ENCODE peak calls at places on chromosome 9, in nine cellular contexts. O is CD8-positive, alpha-beta T cell; E is fibroblast of lung; H is cardiac fibroblast; G is lower lobe of right lung; B is brain microvascular endothelial cell; S is lower leg skin; F is AG04449; X is upper lobe of right lung. P is an unnamed sample.

GRCh38 chr9:17906204-17906840 is 327.5 kb downstream of the SH3GL2 start:
- DNase-seq in E (no peak), O (no peak), S (no peak), G (peak), X (peak), B (no peak), F (no peak), H (peak), P (no peak)

GRCh38 chr9:35737143-35737542 is 4.7 kb downstream of the CREB3 start:
- DNase-seq in B (no peak), E (no peak), G (no peak), S (no peak), O (no peak), X (no peak), F (no peak), H (no peak), P (no peak)

GRCh38 chr9:33748633-33749304 is 46.6 kb upstream of the PRSS3 start:
- DNase-seq in S (no peak), O (peak), H (no peak), X (no peak), G (no peak), F (no peak), E (no peak), B (no peak), P (no peak)

GRCh38 chr9:112180387-112180881 is 5.3 kb upstream of the SUSD1 start:
- DNase-seq in F (no peak), O (peak), E (peak), B (no peak), X (no peak), S (no peak), G (no peak), H (no peak), P (no peak)

GRCh38 chr9:78826521-78826920 is 529.6 kb downstream of the PSAT1 start:
- DNase-seq in S (no peak), E (no peak), X (no peak), B (no peak), O (no peak), H (no peak), F (no peak), G (no peak), P (no peak)

GRCh38 chr9:5884191-5884590 is 6.5 kb upstream of the MLANA start:
- DNase-seq in S (no peak), O (no peak), B (no peak), X (no peak), H (no peak), G (no peak), E (peak), F (no peak), P (no peak)

GRCh38 chr9:115289757-115290208 is 171.8 kb upstream of the TNC start:
- DNase-seq in X (no peak), S (no peak), G (no peak), B (peak), H (peak), O (no peak), F (no peak), E (peak), P (peak)

GRCh38 chr9:22111871-22112247 is 102.8 kb upstream of the CDKN2B start:
- DNase-seq in X (no peak), B (peak), O (no peak), S (no peak), G (no peak), H (peak), F (no peak), E (peak), P (no peak)

GRCh38 chr9:109639666-109640231 is 140.2 kb upstream of the PALM2AKAP2 start:
- DNase-seq in G (no peak), B (no peak), O (no peak), X (no peak), S (no peak), F (no peak), H (no peak), E (no peak), P (no peak)

GRCh38 chr9:109641079-109641659 is 138.8 kb upstream of the PALM2AKAP2 start:
- DNase-seq in S (no peak), F (no peak), H (no peak), G (no peak), E (no peak), O (no peak), B (no peak), X (no peak), P (no peak)

GRCh38 chr9:109640232-109641078 is 139.5 kb upstream of the PALM2AKAP2 start:
- DNase-seq in H (peak), O (no peak), X (peak), F (no peak), G (peak), E (peak), S (no peak), B (peak), P (no peak)
- H3K4me3 ChIP-seq in H (peak), O (no peak), X (peak), F (peak), G (peak), E (peak), S (peak), B (peak), P (peak)

GRCh38 chr9:127885508-127886281 is 8.2 kb upstream of the AK1 start:
- DNase-seq in E (no peak), B (no peak), F (no peak), X (peak), S (no peak), O (no peak), G (no peak), H (no peak), P (no peak)

GRCh38 chr9:127886401-127886972 is 9.0 kb upstream of the AK1 start:
- DNase-seq in H (no peak), B (no peak), E (no peak), G (no peak), S (no peak), X (peak), O (no peak), F (no peak), P (no peak)

GRCh38 chr9:127884976-127885490 is 7.6 kb upstream of the AK1 start:
- DNase-seq in B (no peak), G (no peak), F (no peak), H (no peak), S (no peak), O (no peak), E (no peak), X (peak), P (no peak)

GRCh38 chr9:127890053-127890452 is 9.3 kb downstream of the ST6GALNAC6 start:
- DNase-seq in X (no peak), F (no peak), E (no peak), S (no peak), O (no peak), H (no peak), B (no peak), G (no peak), P (no peak)

DNA sequence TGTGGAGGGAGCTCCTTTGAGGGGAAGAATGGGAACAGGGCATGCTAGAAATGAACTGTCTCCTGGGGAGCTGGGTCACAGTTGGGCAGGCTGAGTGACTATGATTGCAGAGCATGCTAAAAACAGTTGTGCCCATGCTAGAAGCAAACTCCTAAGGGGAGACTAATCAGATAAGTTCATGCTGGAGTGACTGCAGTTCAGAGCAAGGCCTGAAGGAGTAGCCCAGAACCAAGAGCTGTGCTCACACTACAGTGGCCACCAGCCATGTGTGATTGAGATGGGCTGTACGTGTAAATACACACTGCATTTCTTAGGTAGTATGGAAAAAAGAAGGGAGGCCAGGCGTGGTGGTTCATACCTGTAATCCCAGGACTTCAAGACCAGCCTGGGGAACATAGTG is 10.3 kb upstream of the AK1 start:
- DNase-seq in F (no peak), E (no peak), H (no peak), B (no peak), G (no peak), O (no peak), X (no peak), S (no peak), P (no peak)
- TF ChIP-seq CTCF in F (no peak), E (no peak), H (peak), B (peak), G (no peak), O (no peak), X (no peak), S (no peak), P (peak)

DNA sequence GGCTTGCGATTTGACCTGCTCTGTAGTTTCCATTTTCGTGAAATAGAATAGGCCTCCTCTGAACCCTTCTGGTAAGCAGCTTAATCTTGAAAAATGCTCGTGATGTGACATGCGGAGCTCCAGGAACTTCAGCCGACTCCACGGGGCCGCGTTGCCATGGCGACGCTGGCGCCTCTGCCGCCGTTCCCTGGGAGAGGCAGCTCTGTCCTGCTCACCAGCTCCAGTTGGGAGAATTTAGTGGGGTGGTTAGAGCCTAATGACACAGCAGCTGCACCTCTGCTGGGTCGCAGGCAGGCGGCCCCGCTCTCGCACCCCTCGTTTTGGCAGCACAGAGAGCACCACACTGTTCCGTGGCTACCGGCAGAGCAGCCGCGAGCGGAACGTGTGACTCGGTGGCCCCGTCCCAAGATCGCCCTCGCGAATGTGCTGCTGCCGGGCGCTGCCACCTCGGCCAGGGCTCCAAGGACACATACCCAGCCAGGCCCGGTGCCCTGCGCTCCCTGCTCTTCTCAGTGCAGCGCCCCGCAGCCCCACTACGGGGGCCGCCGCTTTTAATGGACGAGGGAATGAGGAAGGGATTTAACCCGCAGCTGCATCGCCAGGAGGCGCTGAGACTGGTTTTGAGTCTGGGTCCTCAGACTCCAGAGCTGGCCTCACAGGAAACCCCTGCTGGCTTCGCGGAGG is 131.2 kb upstream of the LMX1B start:
- DNase-seq in B (peak), F (no peak), E (peak), O (no peak), G (peak), H (peak), X (no peak), S (no peak), P (peak)
- H3K4me3 ChIP-seq in B (peak), F (no peak), E (no peak), O (no peak), G (no peak), H (no peak), X (no peak), S (no peak), P (peak)

GRCh38 chr9:12775963-12776774 is 1.3 kb downstream of the LURAP1L start:
- DNase-seq in S (peak), H (peak), G (peak), E (peak), O (no peak), B (peak), X (peak), F (no peak), P (peak)
- TF ChIP-seq CTCF in S (no peak), H (peak), G (peak), E (peak), O (no peak), B (peak), X (peak), F (peak), P (peak)

GRCh38 chr9:88828018-88828417 is 163.2 kb upstream of the S1PR3 start:
- DNase-seq in S (no peak), G (no peak), X (no peak), B (no peak), O (no peak), F (no peak), H (peak), E (no peak), P (no peak)
- H3K4me3 ChIP-seq in S (no peak), G (no peak), X (no peak), B (no peak), O (no peak), F (no peak), H (no peak), E (no peak), P (no peak)

DNA sequence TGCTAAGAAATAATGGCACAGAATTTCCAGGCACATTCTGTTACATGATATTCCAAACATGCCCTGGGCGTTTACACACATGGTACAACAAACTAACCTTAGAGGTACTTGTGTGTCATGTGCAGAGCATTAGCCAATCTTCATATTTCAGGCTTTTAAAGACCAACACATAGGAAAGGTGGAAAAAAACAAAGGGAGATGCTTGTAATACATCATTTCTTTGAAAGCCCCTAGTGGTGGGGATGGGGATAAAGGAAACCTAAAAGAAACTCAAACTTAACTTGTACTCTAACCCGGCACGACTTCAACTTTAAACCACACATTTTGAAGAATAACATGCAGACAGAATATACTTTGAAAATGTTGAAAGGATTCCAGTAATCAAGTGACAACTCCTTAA is 133.6 kb downstream of the PTPRD start:
- DNase-seq in H (no peak), X (no peak), B (peak), F (no peak), G (no peak), E (no peak), O (no peak), S (no peak), P (no peak)
- TF ChIP-seq CTCF in H (peak), X (no peak), B (peak), F (no peak), G (no peak), E (no peak), O (no peak), S (no peak), P (peak)

DNA sequence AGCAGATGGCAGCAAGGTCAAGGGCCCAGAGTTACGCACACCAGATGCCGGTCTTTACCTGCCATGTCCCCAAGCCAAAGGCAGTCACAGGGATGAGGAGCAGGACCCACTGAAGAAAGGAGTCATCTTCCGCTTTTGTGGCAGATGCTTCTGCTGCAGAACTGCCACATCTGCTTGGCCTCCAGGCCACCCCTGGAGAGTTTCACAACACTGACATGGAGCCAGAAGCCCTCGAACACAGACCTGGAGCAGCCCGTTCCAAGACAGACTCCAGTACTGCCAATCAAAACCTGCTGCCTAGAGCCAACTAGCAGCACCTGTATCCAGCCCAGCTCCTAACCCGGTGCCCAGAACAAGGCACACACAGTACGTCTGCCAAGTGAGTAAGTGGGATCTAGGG is 1.5 kb downstream of the SURF1 start:
- DNase-seq in B (no peak), H (no peak), F (no peak), G (no peak), X (no peak), S (no peak), E (no peak), O (no peak), P (no peak)
- H3K4me3 ChIP-seq in B (no peak), H (no peak), F (peak), G (no peak), X (no peak), S (no peak), E (no peak), O (no peak), P (no peak)

DNA sequence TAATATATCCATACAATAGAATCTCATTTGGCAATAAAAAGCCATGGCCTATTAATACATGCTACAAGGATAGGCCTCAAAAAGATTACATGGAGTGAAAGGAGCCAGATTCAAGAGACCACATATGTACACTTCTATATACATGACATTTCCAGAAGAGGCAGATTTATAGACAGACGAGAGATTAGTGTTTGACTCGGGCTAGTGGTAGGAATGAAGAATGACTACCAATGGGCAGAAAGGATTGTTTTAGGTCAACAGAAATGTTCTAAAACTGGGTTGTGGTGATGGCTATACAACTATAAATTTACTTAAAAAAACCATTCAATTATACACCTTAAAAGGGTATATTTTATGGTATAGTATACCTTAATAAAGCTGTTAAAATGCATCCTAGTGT is 41.9 kb downstream of the SETX start:
- DNase-seq in O (no peak), E (no peak), S (no peak), G (no peak), H (no peak), F (no peak), X (no peak), B (no peak), P (no peak)
- TF ChIP-seq CTCF in O (no peak), E (peak), S (no peak), G (no peak), H (peak), F (no peak), X (no peak), B (peak), P (peak)

GRCh38 chr9:109319072-109319630 is 1.7 kb downstream of the EPB41L4B start:
- DNase-seq in H (no peak), E (peak), S (no peak), O (no peak), G (peak), X (peak), B (no peak), F (no peak), P (no peak)
- H3K4me3 ChIP-seq in H (no peak), E (no peak), S (no peak), O (no peak), G (peak), X (peak), B (no peak), F (peak), P (peak)